ENCODE peak calls at places on chromosomes 4 and X, in nine cellular contexts. One of them, this sample, is unnamed.

GRCh38 chr4:176193898-176194297 is 1.5 kb downstream of the SPATA4 start:
- DNase-seq in K562: no peak
- DNase-seq in spleen: no peak
- DNase-seq in sigmoid colon: no peak
- DNase-seq in uterus: no peak
- DNase-seq in Peyer's patch: no peak
- DNase-seq in breast epithelium: no peak
- DNase-seq in testis: no peak
- DNase-seq in lower leg skin: no peak
- DNase-seq in this sample: no peak

GRCh38 chr4:55030606-55031005 is 94.8 kb downstream of the KDR start:
- DNase-seq in K562: no peak
- DNase-seq in spleen: no peak
- DNase-seq in sigmoid colon: no peak
- DNase-seq in uterus: no peak
- DNase-seq in Peyer's patch: no peak
- DNase-seq in breast epithelium: no peak
- DNase-seq in testis: no peak
- DNase-seq in lower leg skin: no peak
- DNase-seq in this sample: no peak

GRCh38 chrX:74613350-74614192 is 853 bp downstream of the RLIM start:
- DNase-seq in K562: peak; percentile 12
- DNase-seq in spleen: no peak
- DNase-seq in sigmoid colon: no peak
- DNase-seq in uterus: no peak
- DNase-seq in Peyer's patch: no peak
- DNase-seq in breast epithelium: no peak
- DNase-seq in testis: peak; percentile 14
- DNase-seq in lower leg skin: no peak
- DNase-seq in this sample: no peak

GRCh38 chr4:168336837-168337549 is 18.4 kb upstream of the DDX60 start:
- DNase-seq in K562: no peak
- DNase-seq in spleen: no peak
- DNase-seq in sigmoid colon: no peak
- DNase-seq in uterus: no peak
- DNase-seq in Peyer's patch: no peak
- DNase-seq in breast epithelium: no peak
- DNase-seq in testis: no peak
- DNase-seq in lower leg skin: no peak
- DNase-seq in this sample: no peak

GRCh38 chr4:76582074-76582816 is 147.2 kb downstream of the SHROOM3 start:
- DNase-seq in K562: no peak
- DNase-seq in spleen: no peak
- DNase-seq in sigmoid colon: no peak
- DNase-seq in uterus: no peak
- DNase-seq in Peyer's patch: no peak
- DNase-seq in breast epithelium: no peak
- DNase-seq in testis: no peak
- DNase-seq in lower leg skin: no peak
- DNase-seq in this sample: no peak

GRCh38 chr4:146978641-146979040 is 33.0 kb upstream of the TTC29 start:
- DNase-seq in K562: no peak
- DNase-seq in spleen: no peak
- DNase-seq in sigmoid colon: no peak
- DNase-seq in uterus: no peak
- DNase-seq in Peyer's patch: no peak
- DNase-seq in breast epithelium: no peak
- DNase-seq in testis: no peak
- DNase-seq in lower leg skin: no peak
- DNase-seq in this sample: no peak

GRCh38 chr4:144591401-144591800 is 54.6 kb upstream of the HHIP start:
- DNase-seq in K562: no peak
- DNase-seq in spleen: no peak
- DNase-seq in sigmoid colon: no peak
- DNase-seq in uterus: no peak
- DNase-seq in Peyer's patch: no peak
- DNase-seq in breast epithelium: no peak
- DNase-seq in testis: no peak
- DNase-seq in lower leg skin: no peak
- DNase-seq in this sample: no peak

GRCh38 chr4:39363773-39364393 is 2.3 kb downstream of the RFC1 start:
- DNase-seq in K562: no peak
- DNase-seq in spleen: no peak
- DNase-seq in sigmoid colon: no peak
- DNase-seq in uterus: no peak
- DNase-seq in Peyer's patch: no peak
- DNase-seq in breast epithelium: no peak
- DNase-seq in testis: no peak
- DNase-seq in lower leg skin: no peak
- DNase-seq in this sample: no peak

GRCh38 chr4:10117424-10118354 is 1.1 kb upstream of the WDR1 start:
- DNase-seq in K562: no peak
- DNase-seq in spleen: no peak
- DNase-seq in sigmoid colon: peak; percentile 73
- DNase-seq in uterus: peak; percentile 44
- DNase-seq in Peyer's patch: peak; percentile 50
- DNase-seq in breast epithelium: no peak
- DNase-seq in testis: peak; percentile 36
- DNase-seq in lower leg skin: no peak
- DNase-seq in this sample: no peak
- TF ChIP-seq POLR2A in K562: peak; percentile 1
- TF ChIP-seq POLR2A in spleen: no peak
- TF ChIP-seq POLR2A in sigmoid colon: no peak
- TF ChIP-seq POLR2A in uterus: no peak
- TF ChIP-seq POLR2A in Peyer's patch: no peak
- TF ChIP-seq POLR2A in breast epithelium: no peak
- TF ChIP-seq POLR2A in testis: no peak
- TF ChIP-seq POLR2A in lower leg skin: no peak
- TF ChIP-seq POLR2A in this sample: no peak

GRCh38 chrX:155028192-155028591 is 1.5 kb downstream of the FUNDC2 start:
- DNase-seq in K562: no peak
- DNase-seq in spleen: no peak
- DNase-seq in sigmoid colon: no peak
- DNase-seq in uterus: no peak
- DNase-seq in Peyer's patch: no peak
- DNase-seq in breast epithelium: no peak
- DNase-seq in testis: no peak
- DNase-seq in lower leg skin: no peak
- DNase-seq in this sample: no peak

GRCh38 chrX:155027509-155028066 is 944 bp downstream of the FUNDC2 start:
- DNase-seq in K562: no peak
- DNase-seq in spleen: no peak
- DNase-seq in sigmoid colon: peak; percentile 67
- DNase-seq in uterus: no peak
- DNase-seq in Peyer's patch: no peak
- DNase-seq in breast epithelium: no peak
- DNase-seq in testis: peak; percentile 28
- DNase-seq in lower leg skin: no peak
- DNase-seq in this sample: no peak

GRCh38 chrX:155028749-155029360 is 2.2 kb downstream of the FUNDC2 start:
- DNase-seq in K562: no peak
- DNase-seq in spleen: no peak
- DNase-seq in sigmoid colon: no peak
- DNase-seq in uterus: no peak
- DNase-seq in Peyer's patch: no peak
- DNase-seq in breast epithelium: no peak
- DNase-seq in testis: no peak
- DNase-seq in lower leg skin: no peak
- DNase-seq in this sample: no peak

GRCh38 chrX:155026420-155026726 is 271 bp upstream of the FUNDC2 start:
- DNase-seq in K562: no peak
- DNase-seq in spleen: no peak
- DNase-seq in sigmoid colon: no peak
- DNase-seq in uterus: no peak
- DNase-seq in Peyer's patch: no peak
- DNase-seq in breast epithelium: no peak
- DNase-seq in testis: no peak
- DNase-seq in lower leg skin: no peak
- DNase-seq in this sample: no peak

DNA sequence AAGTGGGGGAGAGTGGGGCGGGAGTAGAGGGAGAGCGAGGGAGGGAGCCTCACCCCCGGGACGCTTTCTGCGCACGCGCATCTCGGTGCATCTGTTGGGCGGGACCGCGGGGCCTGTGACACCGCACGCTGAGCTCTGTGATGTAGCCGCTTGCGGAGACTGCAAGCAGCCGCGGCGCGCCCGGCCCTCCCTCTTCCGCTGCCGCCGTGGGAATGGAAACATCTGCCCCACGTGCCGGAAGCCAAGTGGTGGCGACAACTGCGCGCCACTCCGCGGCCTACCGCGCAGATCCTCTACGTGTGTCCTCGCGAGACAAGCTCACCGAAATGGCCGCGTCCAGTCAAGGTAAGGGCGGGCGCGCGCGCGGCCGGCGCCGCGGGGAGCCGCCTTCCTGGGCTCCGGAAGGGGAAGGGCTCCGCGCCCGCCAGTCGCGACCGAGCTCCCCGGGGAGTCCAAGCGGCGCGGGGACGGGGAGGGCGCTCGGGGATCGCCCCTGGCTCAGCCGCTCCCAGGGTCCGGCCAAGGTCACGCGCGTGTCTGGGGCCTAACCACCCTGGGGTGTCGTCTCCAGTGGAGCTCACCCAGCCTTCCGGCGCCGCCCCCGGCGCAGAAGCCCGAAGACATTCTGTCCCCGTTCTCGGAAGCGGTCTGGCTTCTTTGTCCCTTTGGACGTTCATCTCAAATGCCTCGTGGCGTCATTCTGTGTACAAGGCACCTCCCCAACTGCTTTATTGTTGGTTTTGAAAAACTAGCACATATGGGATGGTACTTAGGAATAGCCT is at the start of gene FUNDC2:
- DNase-seq in K562: peak; percentile 94
- DNase-seq in spleen: peak; percentile 98
- DNase-seq in sigmoid colon: peak; percentile 97
- DNase-seq in uterus: peak; percentile 91
- DNase-seq in Peyer's patch: peak; percentile 91
- DNase-seq in breast epithelium: peak; percentile 89
- DNase-seq in testis: peak; percentile 93
- DNase-seq in lower leg skin: peak; percentile 98
- DNase-seq in this sample: peak; percentile 61
- TF ChIP-seq POLR2A in K562: peak; percentile 83
- TF ChIP-seq POLR2A in spleen: no peak
- TF ChIP-seq POLR2A in sigmoid colon: peak; percentile 36
- TF ChIP-seq POLR2A in uterus: peak; percentile 74
- TF ChIP-seq POLR2A in Peyer's patch: peak; percentile 63
- TF ChIP-seq POLR2A in breast epithelium: no peak
- TF ChIP-seq POLR2A in testis: no peak
- TF ChIP-seq POLR2A in lower leg skin: peak; percentile 6
- TF ChIP-seq POLR2A in this sample: peak; percentile 51

GRCh38 chrX:6460893-6461490 is 73.9 kb downstream of the VCX3A start:
- DNase-seq in K562: no peak
- DNase-seq in spleen: no peak
- DNase-seq in sigmoid colon: no peak
- DNase-seq in uterus: no peak
- DNase-seq in Peyer's patch: no peak
- DNase-seq in breast epithelium: no peak
- DNase-seq in testis: no peak
- DNase-seq in lower leg skin: no peak
- DNase-seq in this sample: no peak

DNA sequence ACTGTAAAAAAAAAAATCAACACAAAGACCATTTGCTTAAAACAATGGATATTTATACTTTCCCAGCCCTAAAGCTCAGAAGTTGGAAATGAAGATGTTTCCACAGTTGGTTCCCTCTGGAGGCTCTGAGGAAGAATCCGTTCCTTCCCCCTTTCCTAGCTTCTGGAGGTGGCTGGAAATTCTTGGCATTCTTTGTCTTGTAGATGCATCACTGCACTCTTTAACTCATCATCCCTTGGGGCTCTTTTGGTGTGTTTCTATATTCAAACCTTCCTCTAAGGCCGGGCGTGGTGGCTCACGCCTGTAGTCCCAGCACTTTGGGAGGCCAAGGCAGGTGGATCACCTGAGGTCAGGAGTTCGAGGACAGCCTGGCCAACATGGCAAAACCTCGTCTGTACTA is 78.7 kb downstream of the VCX3A start:
- DNase-seq in K562: no peak
- DNase-seq in spleen: no peak
- DNase-seq in sigmoid colon: no peak
- DNase-seq in uterus: no peak
- DNase-seq in Peyer's patch: no peak
- DNase-seq in breast epithelium: no peak
- DNase-seq in testis: no peak
- DNase-seq in lower leg skin: no peak
- DNase-seq in this sample: no peak
- TF ChIP-seq POLR2A in K562: no peak
- TF ChIP-seq POLR2A in spleen: no peak
- TF ChIP-seq POLR2A in sigmoid colon: no peak
- TF ChIP-seq POLR2A in uterus: no peak
- TF ChIP-seq POLR2A in Peyer's patch: no peak
- TF ChIP-seq POLR2A in breast epithelium: no peak
- TF ChIP-seq POLR2A in testis: no peak
- TF ChIP-seq POLR2A in lower leg skin: no peak
- TF ChIP-seq POLR2A in this sample: no peak

GRCh38 chr4:6926081-6926480 is 16.5 kb downstream of the TBC1D14 start:
- DNase-seq in K562: no peak
- DNase-seq in spleen: no peak
- DNase-seq in sigmoid colon: no peak
- DNase-seq in uterus: no peak
- DNase-seq in Peyer's patch: no peak
- DNase-seq in breast epithelium: no peak
- DNase-seq in testis: no peak
- DNase-seq in lower leg skin: no peak
- DNase-seq in this sample: no peak

GRCh38 chr4:6923507-6923906 is 13.9 kb downstream of the TBC1D14 start:
- DNase-seq in K562: no peak
- DNase-seq in spleen: no peak
- DNase-seq in sigmoid colon: no peak
- DNase-seq in uterus: no peak
- DNase-seq in Peyer's patch: no peak
- DNase-seq in breast epithelium: no peak
- DNase-seq in testis: no peak
- DNase-seq in lower leg skin: no peak
- DNase-seq in this sample: no peak

GRCh38 chr4:6924361-6924779 is 14.7 kb downstream of the TBC1D14 start:
- DNase-seq in K562: no peak
- DNase-seq in spleen: no peak
- DNase-seq in sigmoid colon: no peak
- DNase-seq in uterus: no peak
- DNase-seq in Peyer's patch: no peak
- DNase-seq in breast epithelium: no peak
- DNase-seq in testis: no peak
- DNase-seq in lower leg skin: no peak
- DNase-seq in this sample: no peak

GRCh38 chr4:6926681-6927478 is 17.3 kb downstream of the TBC1D14 start:
- DNase-seq in K562: peak; percentile 64
- DNase-seq in spleen: no peak
- DNase-seq in sigmoid colon: no peak
- DNase-seq in uterus: no peak
- DNase-seq in Peyer's patch: peak; percentile 90
- DNase-seq in breast epithelium: no peak
- DNase-seq in testis: peak; percentile 64
- DNase-seq in lower leg skin: no peak
- DNase-seq in this sample: no peak

DNA sequence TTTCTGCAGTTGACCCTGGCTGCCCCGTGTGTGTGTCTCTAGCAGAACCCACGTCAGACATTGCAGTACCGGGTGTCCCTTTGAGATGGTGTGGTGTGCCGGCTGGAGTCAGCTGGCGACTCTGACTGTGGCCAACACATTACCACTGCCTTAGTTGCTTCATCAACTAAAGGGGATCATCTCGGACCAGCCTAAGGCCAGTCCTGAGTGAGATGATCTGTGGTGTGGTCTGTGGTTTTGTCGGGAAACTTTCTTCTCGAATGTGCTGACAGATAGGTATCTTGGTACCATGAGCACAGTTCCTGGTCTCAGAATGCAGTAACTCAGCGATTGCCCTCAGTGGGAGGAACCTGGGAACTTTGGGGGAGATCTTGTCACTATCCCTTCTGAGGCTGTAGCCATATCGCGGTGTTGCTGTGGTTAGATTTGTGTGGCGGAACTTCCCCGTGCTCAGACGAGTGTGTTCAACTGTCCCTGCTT is 15.8 kb downstream of the TBC1D14 start:
- DNase-seq in K562: peak; percentile 52
- DNase-seq in spleen: no peak
- DNase-seq in sigmoid colon: peak; percentile 80
- DNase-seq in uterus: no peak
- DNase-seq in Peyer's patch: no peak
- DNase-seq in breast epithelium: no peak
- DNase-seq in testis: peak; percentile 44
- DNase-seq in lower leg skin: no peak
- DNase-seq in this sample: no peak
- TF ChIP-seq POLR2A in K562: no peak
- TF ChIP-seq POLR2A in spleen: no peak
- TF ChIP-seq POLR2A in sigmoid colon: no peak
- TF ChIP-seq POLR2A in uterus: no peak
- TF ChIP-seq POLR2A in Peyer's patch: no peak
- TF ChIP-seq POLR2A in breast epithelium: no peak
- TF ChIP-seq POLR2A in testis: no peak
- TF ChIP-seq POLR2A in lower leg skin: no peak
- TF ChIP-seq POLR2A in this sample: no peak

This sample was measured in H54.